ENCODE peak calls at places on chromosomes 13 and 19, in four cellular contexts. One of them, this sample, is unnamed.

GRCh38 chr19:1852294-1852646 is 4.0 kb upstream of the REXO1 start:
- DNase-seq in HepG2: no peak
- DNase-seq in K562: peak
- DNase-seq in A549: no peak
- DNase-seq in this sample: no peak

GRCh38 chr19:51568456-51568855 is 2.6 kb upstream of the ZNF175 start:
- DNase-seq in K562: no peak
- DNase-seq in A549: no peak
- DNase-seq in HepG2: no peak
- DNase-seq in this sample: no peak

GRCh38 chr13:69565334-69565733 is 542.3 kb upstream of the ATXN8OS start:
- DNase-seq in K562: peak
- DNase-seq in HepG2: peak
- DNase-seq in A549: peak
- DNase-seq in this sample: peak

GRCh38 chr13:95099541-95099940 is 201.7 kb downstream of the ABCC4 start:
- DNase-seq in K562: no peak
- DNase-seq in HepG2: peak
- DNase-seq in A549: peak
- DNase-seq in this sample: no peak

GRCh38 chr19:44202470-44202869 is 9.9 kb upstream of the ZNF227 start:
- DNase-seq in A549: no peak
- DNase-seq in K562: no peak
- DNase-seq in HepG2: no peak
- DNase-seq in this sample: no peak

GRCh38 chr13:75633285-75633684 is 2.8 kb upstream of the LMO7 start:
- DNase-seq in K562: no peak
- DNase-seq in HepG2: peak
- DNase-seq in A549: no peak
- DNase-seq in this sample: no peak

GRCh38 chr13:106277483-106278154 is 257.8 kb downstream of the EFNB2 start:
- DNase-seq in K562: no peak
- DNase-seq in A549: no peak
- DNase-seq in HepG2: no peak
- DNase-seq in this sample: no peak

GRCh38 chr13:88979465-88980180 is 1308.5 kb downstream of the SLITRK5 start:
- DNase-seq in K562: no peak
- DNase-seq in A549: no peak
- DNase-seq in HepG2: no peak
- DNase-seq in this sample: no peak

GRCh38 chr13:23743717-23744116 is 145.5 kb downstream of the MIPEP start:
- DNase-seq in HepG2: peak
- DNase-seq in K562: no peak
- DNase-seq in A549: peak
- DNase-seq in this sample: no peak

GRCh38 chr19:58511353-58512208 is at the start of gene SLC27A5:
- DNase-seq in K562: no peak
- DNase-seq in A549: no peak
- DNase-seq in HepG2: peak
- DNase-seq in this sample: no peak

GRCh38 chr13:39016789-39017188 is 21.1 kb downstream of the PROSER1 start:
- DNase-seq in HepG2: peak
- DNase-seq in K562: peak
- DNase-seq in A549: peak
- DNase-seq in this sample: no peak

GRCh38 chr19:54561840-54562239 is 11.8 kb upstream of the LILRA2 start:
- DNase-seq in HepG2: no peak
- DNase-seq in A549: peak
- DNase-seq in K562: peak
- DNase-seq in this sample: no peak

GRCh38 chr13:108223850-108224503 is 5.8 kb downstream of the ABHD13 start:
- DNase-seq in HepG2: no peak
- DNase-seq in K562: no peak
- DNase-seq in A549: no peak
- DNase-seq in this sample: no peak

GRCh38 chr13:110430391-110431338 is 123.6 kb downstream of the COL4A2 start:
- DNase-seq in HepG2: no peak
- DNase-seq in A549: no peak
- DNase-seq in K562: no peak
- DNase-seq in this sample: no peak

GRCh38 chr19:18931316-18932162 is 9.5 kb downstream of the HOMER3 start:
- DNase-seq in K562: no peak
- DNase-seq in A549: no peak
- DNase-seq in HepG2: no peak
- DNase-seq in this sample: no peak

GRCh38 chr19:17491287-17491686 is 20.2 kb upstream of the PGLS start:
- DNase-seq in A549: no peak
- DNase-seq in K562: no peak
- DNase-seq in HepG2: no peak
- DNase-seq in this sample: no peak

GRCh38 chr19:35362261-35363000 is 4.2 kb downstream of the FFAR3 start:
- DNase-seq in A549: no peak
- DNase-seq in HepG2: no peak
- DNase-seq in K562: no peak
- DNase-seq in this sample: no peak

GRCh38 chr19:32091196-32091595 is 254.2 kb upstream of the ZNF507 start:
- DNase-seq in A549: no peak
- DNase-seq in K562: no peak
- DNase-seq in HepG2: no peak
- DNase-seq in this sample: no peak

GRCh38 chr19:53195265-53195879 is 2.2 kb upstream of the ZNF665 start:
- DNase-seq in K562: peak
- DNase-seq in HepG2: peak
- DNase-seq in A549: peak
- DNase-seq in this sample: peak
- TF ChIP-seq ESRRA in K562: no peak
- TF ChIP-seq ESRRA in HepG2: no peak
- TF ChIP-seq ESRRA in A549: no peak
- TF ChIP-seq ESRRA in this sample: no peak

GRCh38 chr13:37207646-37208045 is 102.2 kb upstream of the CSNK1A1L start:
- DNase-seq in A549: no peak
- DNase-seq in HepG2: no peak
- DNase-seq in K562: no peak
- DNase-seq in this sample: no peak
- TF ChIP-seq EP300 in A549: no peak
- TF ChIP-seq EP300 in HepG2: no peak
- TF ChIP-seq EP300 in K562: no peak
- TF ChIP-seq EP300 in this sample: no peak

GRCh38 chr19:16338470-16339360 is 14.1 kb downstream of the KLF2 start:
- DNase-seq in HepG2: peak
- DNase-seq in A549: peak
- DNase-seq in K562: no peak
- DNase-seq in this sample: peak
- TF ChIP-seq ESRRA in HepG2: no peak
- TF ChIP-seq ESRRA in A549: no peak
- TF ChIP-seq ESRRA in K562: no peak
- TF ChIP-seq ESRRA in this sample: no peak

GRCh38 chr13:44868397-44868796 is 120.9 kb downstream of the NUFIP1 start:
- DNase-seq in A549: no peak
- DNase-seq in HepG2: no peak
- DNase-seq in K562: no peak
- DNase-seq in this sample: peak

GRCh38 chr13:44865722-44866484 is 123.4 kb downstream of the NUFIP1 start:
- DNase-seq in K562: no peak
- DNase-seq in A549: no peak
- DNase-seq in HepG2: no peak
- DNase-seq in this sample: no peak

GRCh38 chr13:44867825-44868224 is 121.4 kb downstream of the NUFIP1 start:
- DNase-seq in HepG2: no peak
- DNase-seq in A549: no peak
- DNase-seq in K562: no peak
- DNase-seq in this sample: no peak

GRCh38 chr13:44869167-44869566 is 120.1 kb downstream of the NUFIP1 start:
- DNase-seq in A549: no peak
- DNase-seq in HepG2: no peak
- DNase-seq in K562: no peak
- DNase-seq in this sample: no peak

GRCh38 chr13:44866512-44866911 is 122.8 kb downstream of the NUFIP1 start:
- DNase-seq in A549: no peak
- DNase-seq in HepG2: no peak
- DNase-seq in K562: no peak
- DNase-seq in this sample: no peak
- TF ChIP-seq EP300 in A549: no peak
- TF ChIP-seq EP300 in HepG2: no peak
- TF ChIP-seq EP300 in K562: no peak
- TF ChIP-seq EP300 in this sample: no peak

GRCh38 chr13:33158830-33159229 is 126.7 kb downstream of the STARD13 start:
- DNase-seq in HepG2: no peak
- DNase-seq in A549: no peak
- DNase-seq in K562: no peak
- DNase-seq in this sample: no peak
- TF ChIP-seq ESRRA in HepG2: no peak
- TF ChIP-seq ESRRA in A549: no peak
- TF ChIP-seq ESRRA in K562: no peak
- TF ChIP-seq ESRRA in this sample: no peak

DNA sequence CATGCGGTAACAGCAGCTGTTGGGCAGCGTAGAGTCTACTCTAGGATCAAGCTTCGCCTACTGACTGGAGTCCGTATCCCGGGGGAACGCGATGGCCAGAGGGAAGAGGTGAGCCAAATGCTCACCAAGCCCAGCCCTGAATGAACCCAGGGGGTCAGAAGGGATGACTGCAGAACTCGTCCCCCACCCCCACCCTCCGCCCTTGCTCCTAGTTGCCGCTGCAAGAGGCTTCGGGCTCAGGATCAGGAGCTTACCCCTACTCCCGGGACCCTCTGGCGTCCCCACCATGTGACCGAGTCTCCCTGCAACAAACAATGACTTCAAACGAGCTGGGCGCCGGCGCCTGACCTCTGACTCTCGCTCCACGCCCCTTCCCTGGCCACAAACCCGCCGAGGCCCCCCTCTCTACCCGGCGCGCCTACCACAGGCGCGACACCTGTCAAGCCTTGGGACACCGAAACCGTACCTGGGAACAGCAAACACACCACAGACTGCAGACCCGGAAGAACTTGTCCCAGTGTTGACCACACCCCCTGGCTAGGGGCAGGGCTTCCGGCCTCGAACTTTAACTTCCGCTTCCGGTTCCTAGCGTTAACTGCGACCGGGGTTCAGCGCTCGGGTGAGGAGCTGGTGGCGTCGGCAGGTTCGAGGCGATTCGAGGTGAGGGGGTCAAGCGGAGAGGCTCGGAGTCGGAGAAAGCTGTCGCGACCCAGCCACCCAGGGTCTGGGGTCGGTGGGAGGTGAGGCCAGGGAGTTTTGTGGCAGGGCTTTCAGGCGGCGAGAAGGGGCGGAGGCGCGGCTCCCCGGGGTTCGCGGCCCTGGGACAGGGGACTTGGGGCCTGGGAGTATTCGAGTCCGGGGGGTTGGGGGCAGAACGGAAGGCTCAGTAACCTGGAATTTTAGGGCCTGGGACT is at the start of gene UBL5:
- DNase-seq in A549: peak
- DNase-seq in HepG2: peak
- DNase-seq in K562: peak
- DNase-seq in this sample: peak
- TF ChIP-seq EP300 in A549: no peak
- TF ChIP-seq EP300 in HepG2: peak
- TF ChIP-seq EP300 in K562: peak
- TF ChIP-seq EP300 in this sample: no peak

GRCh38 chr13:25657062-25657588 is 285.4 kb downstream of the ATP8A2 start:
- DNase-seq in K562: no peak
- DNase-seq in A549: no peak
- DNase-seq in HepG2: no peak
- DNase-seq in this sample: no peak
- TF ChIP-seq ESRRA in K562: no peak
- TF ChIP-seq ESRRA in A549: no peak
- TF ChIP-seq ESRRA in HepG2: no peak
- TF ChIP-seq ESRRA in this sample: no peak

DNA sequence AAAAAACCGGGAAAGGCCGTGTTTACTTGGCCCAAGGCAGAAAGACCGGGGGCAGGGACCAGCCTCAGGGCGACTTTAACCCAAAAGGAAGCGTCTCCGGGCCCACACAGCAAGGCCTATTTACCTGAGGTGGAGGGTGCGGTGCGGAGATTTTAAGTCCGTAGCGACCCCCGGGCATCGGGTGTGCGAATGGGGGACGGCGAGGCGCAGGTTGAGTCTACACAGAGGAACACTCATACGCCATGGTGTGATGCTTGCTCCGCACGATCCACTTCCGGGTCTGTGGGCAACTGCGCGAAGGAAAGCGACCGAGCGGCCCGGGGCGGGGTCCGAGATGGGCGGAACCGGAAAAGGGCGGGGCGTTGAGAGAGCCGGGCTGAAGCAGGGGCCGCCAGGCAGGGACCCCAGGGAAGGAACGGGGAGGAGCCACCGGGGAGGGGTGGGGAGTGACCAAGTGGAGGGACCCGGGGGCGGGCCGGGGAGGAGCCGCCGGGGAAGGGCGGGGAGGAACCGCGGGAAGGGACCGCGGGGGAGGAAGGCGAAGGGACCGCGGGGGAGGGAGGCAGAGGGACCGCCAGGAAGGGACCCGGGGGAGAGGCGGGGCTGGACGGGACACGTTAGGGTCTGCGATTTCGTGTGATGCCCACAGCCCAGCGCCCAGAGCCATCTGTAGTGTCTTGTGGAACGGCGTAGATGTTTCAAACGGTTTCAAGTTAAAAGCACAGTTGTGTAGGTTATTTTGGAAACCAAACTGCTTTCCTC is at the start of gene ZNF160:
- DNase-seq in K562: peak
- DNase-seq in HepG2: peak
- DNase-seq in A549: peak
- DNase-seq in this sample: peak
- TF ChIP-seq EP300 in K562: no peak
- TF ChIP-seq EP300 in HepG2: no peak
- TF ChIP-seq EP300 in A549: no peak
- TF ChIP-seq EP300 in this sample: no peak

This sample was measured in GM12878.